ENCODE peak calls at places on chromosomes 11 and 22, in five cellular contexts. F is IMR-90, U is HepG2, R is GM12878, Z is prostate gland. M is an unnamed sample.

GRCh38 chr11:26764315-26764714 is 42.5 kb upstream of the SLC5A12 start:
- DNase-seq in F (no peak), U (no peak), R (no peak), Z (no peak), M (no peak)

GRCh38 chr22:39612811-39613548 is 42.4 kb downstream of the CACNA1I start:
- DNase-seq in F (no peak), U (no peak), R (no peak), Z (no peak), M (no peak)

GRCh38 chr11:13073119-13073981 is 64.2 kb downstream of the RASSF10 start:
- DNase-seq in F (peak; percentile 79), U (peak; percentile 31), R (peak; percentile 23), Z (no peak), M (no peak)

GRCh38 chr11:117833401-117833891 is 8.9 kb upstream of the FXYD2 start:
- DNase-seq in F (no peak), U (no peak), R (no peak), Z (peak; percentile 70), M (peak; percentile 96)

GRCh38 chr11:105229758-105230157 is 90.2 kb upstream of the CARD18 start:
- DNase-seq in F (peak; percentile 34), U (no peak), R (no peak), Z (no peak), M (no peak)

GRCh38 chr11:77386178-77386577 is 84.7 kb upstream of the GDPD4 start:
- DNase-seq in F (peak; percentile 52), U (no peak), R (no peak), Z (no peak), M (no peak)

GRCh38 chr11:86749376-86749775 is 51.0 kb upstream of the PRSS23 start:
- DNase-seq in F (no peak), U (no peak), R (no peak), Z (no peak), M (no peak)

GRCh38 chr11:68021167-68021787 is 9.2 kb upstream of the NDUFS8 start:
- DNase-seq in F (no peak), U (no peak), R (no peak), Z (no peak), M (peak; percentile 57)

GRCh38 chr22:38572065-38572464 is 2.1 kb upstream of the DMC1 start:
- DNase-seq in F (peak; percentile 62), U (peak; percentile 38), R (peak; percentile 12), Z (peak; percentile 28), M (peak; percentile 26)

GRCh38 chr11:65439331-65440181 is 17.0 kb downstream of the NEAT1 start:
- DNase-seq in F (peak; percentile 48), U (no peak), R (no peak), Z (no peak), M (no peak)

GRCh38 chr11:36249271-36249670 is 40.0 kb downstream of the COMMD9 start:
- DNase-seq in F (peak; percentile 91), U (no peak), R (no peak), Z (no peak), M (no peak)

GRCh38 chr22:23099525-23099792 is 29.1 kb downstream of the GNAZ start:
- DNase-seq in F (no peak), U (no peak), R (no peak), Z (no peak), M (no peak)

GRCh38 chr11:70210051-70210501 is 7.0 kb downstream of the FADD start:
- DNase-seq in F (peak; percentile 68), U (no peak), R (no peak), Z (no peak), M (no peak)

GRCh38 chr22:47398491-47398890 is 636.0 kb downstream of the TBC1D22A start:
- DNase-seq in F (no peak), U (no peak), R (no peak), Z (no peak), M (no peak)

GRCh38 chr22:46737105-46737975 is 712 bp downstream of the CERK start:
- DNase-seq in F (peak; percentile 34), U (no peak), R (no peak), Z (no peak), M (peak; percentile 40)

GRCh38 chr11:88508808-88509581 is 171.5 kb upstream of the CTSC start:
- DNase-seq in F (no peak), U (no peak), R (no peak), Z (no peak), M (peak; percentile 22)

GRCh38 chr11:74318241-74318932 is 6.9 kb upstream of the P4HA3 start:
- DNase-seq in F (peak; percentile 65), U (no peak), R (no peak), Z (no peak), M (no peak)

GRCh38 chr11:78214331-78215194 is 25.8 kb downstream of the USP35 start:
- DNase-seq in F (no peak), U (no peak), R (no peak), Z (no peak), M (no peak)

GRCh38 chr11:27718853-27719574 is 18.8 kb upstream of the BDNF start:
- DNase-seq in F (peak; percentile 65), U (no peak), R (no peak), Z (no peak), M (peak; percentile 71)

GRCh38 chr11:10310301-10310841 is 5.5 kb downstream of the ADM start:
- DNase-seq in F (peak; percentile 68), U (no peak), R (no peak), Z (no peak), M (no peak)
- TF ChIP-seq POLR2A in F (peak; percentile 18), U (no peak), R (no peak), Z (no peak), M (no peak)

GRCh38 chr11:8833568-8834275 is 77.3 kb upstream of the AKIP1 start:
- DNase-seq in F (peak; percentile 74), U (no peak), R (no peak), Z (no peak), M (no peak)
- H3K27ac ChIP-seq in F (peak overlapping the region; percentile 48), U (no peak overlapping the region), R (peak overlapping the region; percentile 84), Z (peak overlapping the region; percentile 46), M (peak overlapping the region; percentile 13)

GRCh38 chr11:45233804-45234170 is 52.4 kb downstream of the SYT13 start:
- DNase-seq in F (no peak), U (no peak), R (no peak), Z (no peak), M (no peak)
- TF ChIP-seq CTCF in F (no peak), U (no peak), R (no peak), Z (no peak), M (no peak)

GRCh38 chr11:34055218-34056000 is 3.9 kb downstream of the CAPRIN1 start:
- DNase-seq in F (no peak), U (no peak), R (no peak), Z (no peak), M (no peak)
- TF ChIP-seq POLR2A in F (no peak), U (no peak), R (no peak), Z (no peak), M (no peak)

GRCh38 chr22:50544746-50545253 is 899 bp upstream of the KLHDC7B start:
- DNase-seq in F (no peak), U (no peak), R (no peak), Z (no peak), M (peak; percentile 69)
- H3K27ac ChIP-seq in F (no peak overlapping the region), U (no peak overlapping the region), R (peak overlapping the region; percentile 45), Z (no peak overlapping the region), M (peak overlapping the region; percentile 76)

GRCh38 chr11:66510271-66510989 is at the start of gene BBS1:
- DNase-seq in F (peak; percentile 68), U (peak; percentile 63), R (peak; percentile 17), Z (peak; percentile 70), M (peak; percentile 85)
- TF ChIP-seq CTCF in F (no peak), U (peak; percentile 9), R (no peak), Z (no peak), M (no peak)

GRCh38 chr11:3169235-3169951 is 4.3 kb upstream of the OSBPL5 start:
- DNase-seq in F (peak; percentile 73), U (no peak), R (no peak), Z (no peak), M (no peak)
- TF ChIP-seq POLR2A in F (no peak), U (no peak), R (no peak), Z (no peak), M (no peak)